ENCODE peak calls at places on chromosomes 7 and 10, in eight cellular contexts. X, M, O, T, R, D, L and Q are unnamed samples.

GRCh38 chr7:120792091-120792860 is 65.7 kb downstream of the TSPAN12 start:
- DNase-seq in X (peak), M (peak), O (peak), T (peak), R (peak), D (peak), L (peak), Q (peak)

GRCh38 chr10:16787361-16787791 is 29.8 kb downstream of the RSU1 start:
- DNase-seq in X (peak), M (no peak), O (no peak), T (no peak), R (no peak), D (no peak), L (no peak), Q (no peak)

GRCh38 chr10:124992462-124993344 is 50.8 kb downstream of the ZRANB1 start:
- DNase-seq in X (peak), M (peak), O (peak), T (no peak), R (peak), D (peak), L (peak), Q (peak)

GRCh38 chr7:4665661-4666060 is 16.4 kb upstream of the FOXK1 start:
- DNase-seq in X (no peak), M (no peak), O (no peak), T (no peak), R (no peak), D (no peak), L (peak), Q (peak)

GRCh38 chr10:77463967-77464745 is 173.5 kb downstream of the KCNMA1 start:
- DNase-seq in X (no peak), M (no peak), O (no peak), T (no peak), R (no peak), D (no peak), L (no peak), Q (no peak)

GRCh38 chr7:2010101-2010500 is 222.6 kb downstream of the MAD1L1 start:
- DNase-seq in X (no peak), M (peak), O (no peak), T (no peak), R (peak), D (no peak), L (no peak), Q (no peak)

GRCh38 chr7:31935115-31935514 is 135.1 kb downstream of the PDE1C start:
- DNase-seq in X (no peak), M (no peak), O (no peak), T (no peak), R (no peak), D (no peak), L (no peak), Q (peak)

GRCh38 chr7:38878694-38879457 is 30.1 kb downstream of the VPS41 start:
- DNase-seq in X (no peak), M (no peak), O (no peak), T (no peak), R (no peak), D (no peak), L (no peak), Q (no peak)

GRCh38 chr7:27955596-27955995 is 215.6 kb downstream of the TAX1BP1 start:
- DNase-seq in X (no peak), M (no peak), O (no peak), T (no peak), R (no peak), D (no peak), L (no peak), Q (no peak)

GRCh38 chr10:124075116-124075955 is 18.1 kb downstream of the CHST15 start:
- DNase-seq in X (no peak), M (no peak), O (no peak), T (no peak), R (no peak), D (no peak), L (no peak), Q (no peak)

GRCh38 chr10:14545827-14546226 is 215.1 kb upstream of the FRMD4A start:
- DNase-seq in X (no peak), M (no peak), O (no peak), T (no peak), R (no peak), D (no peak), L (peak), Q (no peak)

GRCh38 chr10:69515699-69516547 is 57.3 kb downstream of the NEUROG3 start:
- DNase-seq in X (peak), M (peak), O (peak), T (peak), R (peak), D (peak), L (peak), Q (peak)

GRCh38 chr10:27794157-27794556 is 48.5 kb upstream of the MKX start:
- DNase-seq in X (no peak), M (no peak), O (no peak), T (no peak), R (no peak), D (no peak), L (no peak), Q (peak)

GRCh38 chr7:2632717-2633537 is 1.1 kb downstream of the TTYH3 start:
- DNase-seq in X (peak), M (peak), O (peak), T (no peak), R (peak), D (peak), L (no peak), Q (peak)

GRCh38 chr7:77940647-77941046 is 142.1 kb downstream of the PHTF2 start:
- DNase-seq in X (peak), M (no peak), O (peak), T (no peak), R (no peak), D (no peak), L (peak), Q (peak)

GRCh38 chr10:62036186-62037081 is 134.9 kb downstream of the ARID5B start:
- DNase-seq in X (no peak), M (no peak), O (no peak), T (no peak), R (no peak), D (no peak), L (no peak), Q (no peak)

GRCh38 chr7:118280319-118281012 is 56.0 kb downstream of the ANKRD7 start:
- DNase-seq in X (no peak), M (no peak), O (no peak), T (no peak), R (no peak), D (no peak), L (no peak), Q (no peak)

GRCh38 chr10:73641272-73642060 is at the start of gene MYOZ1:
- DNase-seq in X (no peak), M (no peak), O (no peak), T (no peak), R (no peak), D (no peak), L (no peak), Q (no peak)

GRCh38 chr7:27185013-27185707 is at the start of gene HOXA11:
- DNase-seq in X (no peak), M (no peak), O (peak), T (no peak), R (peak), D (peak), L (no peak), Q (no peak)

GRCh38 chr7:98202367-98203195 is 8.7 kb upstream of the BHLHA15 start:
- DNase-seq in X (peak), M (no peak), O (no peak), T (peak), R (no peak), D (no peak), L (no peak), Q (no peak)

GRCh38 chr10:58919927-58920654 is 256.4 kb upstream of the PHYHIPL start:
- DNase-seq in X (peak), M (no peak), O (no peak), T (no peak), R (no peak), D (no peak), L (peak), Q (peak)

GRCh38 chr10:95278061-95278988 is 12.5 kb downstream of the PDLIM1 start:
- DNase-seq in X (no peak), M (no peak), O (no peak), T (no peak), R (no peak), D (peak), L (no peak), Q (peak)

GRCh38 chr7:1664711-1665591 is 5.1 kb upstream of the ELFN1 start:
- DNase-seq in X (peak), M (peak), O (peak), T (no peak), R (peak), D (no peak), L (no peak), Q (peak)

GRCh38 chr10:119104653-119105024 is 726 bp downstream of the DENND10 start:
- DNase-seq in X (peak), M (peak), O (peak), T (peak), R (peak), D (no peak), L (no peak), Q (peak)

DNA sequence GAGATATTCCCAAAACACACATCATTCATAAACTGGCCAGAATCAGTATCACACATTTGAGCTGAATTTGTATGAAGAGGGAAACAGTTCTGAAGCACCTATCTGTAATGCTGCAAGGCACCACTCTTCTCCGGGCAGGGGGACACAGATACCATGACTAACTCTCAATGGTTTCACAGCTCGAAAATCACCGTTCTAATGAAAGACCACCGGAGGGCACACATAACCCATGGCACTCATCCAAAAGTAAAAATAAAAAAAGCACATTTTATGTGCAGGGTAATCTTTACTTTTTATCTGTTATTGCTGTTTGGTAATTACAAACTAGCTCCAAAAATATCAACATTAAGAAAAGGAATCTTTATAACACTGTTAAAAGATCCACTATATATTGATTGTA is 137.5 kb downstream of the PARD3 start:
- DNase-seq in X (no peak), M (no peak), O (no peak), T (no peak), R (no peak), D (no peak), L (no peak), Q (no peak)
- TF ChIP-seq CTCF in X (no peak), M (no peak), O (peak), T (no peak), R (no peak), D (no peak), L (no peak), Q (no peak)

DNA sequence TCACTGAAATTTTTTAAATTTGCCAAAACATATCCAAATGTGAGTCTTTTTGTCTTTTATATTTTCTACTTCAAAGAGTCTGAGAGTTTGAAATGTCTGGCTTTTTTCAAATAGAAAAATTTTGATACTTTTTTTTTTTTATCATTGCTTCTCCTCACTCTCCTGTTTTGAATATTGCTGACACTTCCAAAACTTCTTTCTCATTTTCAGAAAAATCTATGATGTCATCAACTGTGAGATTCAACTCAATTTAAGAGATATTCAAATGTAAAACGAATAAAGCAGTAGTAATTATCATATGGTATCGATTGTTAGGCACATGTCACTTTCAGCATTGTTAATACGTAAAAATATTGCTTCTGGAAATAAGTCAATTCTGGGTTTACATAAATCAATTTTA is 505.8 kb upstream of the STEAP1 start:
- DNase-seq in X (no peak), M (no peak), O (no peak), T (no peak), R (no peak), D (no peak), L (no peak), Q (no peak)
- TF ChIP-seq CTCF in X (no peak), M (no peak), O (no peak), T (no peak), R (no peak), D (no peak), L (no peak), Q (no peak)

DNA sequence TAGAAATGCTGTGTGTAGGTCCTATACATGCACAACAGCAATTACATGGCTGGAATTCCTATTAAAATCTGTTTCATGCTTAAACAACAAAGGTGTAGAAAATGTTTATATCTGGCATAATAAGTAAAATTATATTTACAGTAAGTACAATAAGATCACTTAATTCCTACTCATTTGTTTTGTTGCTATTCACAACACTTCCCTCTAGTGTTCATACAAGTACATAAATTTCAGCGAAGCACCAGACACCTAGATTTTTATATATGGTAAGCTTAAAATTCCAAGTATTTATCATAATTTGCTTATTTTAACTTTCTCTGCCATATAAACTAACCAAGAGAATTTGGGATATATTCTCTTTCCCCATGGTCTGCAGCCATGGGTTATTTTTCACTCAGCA is 51.8 kb upstream of the ANK3 start:
- DNase-seq in X (peak), M (no peak), O (no peak), T (no peak), R (no peak), D (no peak), L (no peak), Q (no peak)
- TF ChIP-seq CTCF in X (no peak), M (peak), O (peak), T (peak), R (no peak), D (no peak), L (peak), Q (peak)

GRCh38 chr7:151431281-151431767 is 8.6 kb downstream of the CRYGN start:
- DNase-seq in X (no peak), M (no peak), O (no peak), T (no peak), R (no peak), D (no peak), L (no peak), Q (no peak)

GRCh38 chr7:151433721-151434400 is 6.1 kb downstream of the CRYGN start:
- DNase-seq in X (no peak), M (no peak), O (no peak), T (no peak), R (no peak), D (no peak), L (no peak), Q (no peak)

GRCh38 chr7:151434549-151434948 is 5.4 kb downstream of the CRYGN start:
- DNase-seq in X (no peak), M (no peak), O (no peak), T (no peak), R (no peak), D (no peak), L (no peak), Q (no peak)

GRCh38 chr7:151431768-151432311 is 8.1 kb downstream of the CRYGN start:
- DNase-seq in X (no peak), M (no peak), O (no peak), T (no peak), R (no peak), D (no peak), L (no peak), Q (no peak)

GRCh38 chr7:151432658-151433521 is 7.1 kb downstream of the CRYGN start:
- DNase-seq in X (peak), M (no peak), O (no peak), T (peak), R (peak), D (no peak), L (no peak), Q (no peak)
- TF ChIP-seq CTCF in X (peak), M (no peak), O (no peak), T (peak), R (no peak), D (no peak), L (peak), Q (no peak)

DNA sequence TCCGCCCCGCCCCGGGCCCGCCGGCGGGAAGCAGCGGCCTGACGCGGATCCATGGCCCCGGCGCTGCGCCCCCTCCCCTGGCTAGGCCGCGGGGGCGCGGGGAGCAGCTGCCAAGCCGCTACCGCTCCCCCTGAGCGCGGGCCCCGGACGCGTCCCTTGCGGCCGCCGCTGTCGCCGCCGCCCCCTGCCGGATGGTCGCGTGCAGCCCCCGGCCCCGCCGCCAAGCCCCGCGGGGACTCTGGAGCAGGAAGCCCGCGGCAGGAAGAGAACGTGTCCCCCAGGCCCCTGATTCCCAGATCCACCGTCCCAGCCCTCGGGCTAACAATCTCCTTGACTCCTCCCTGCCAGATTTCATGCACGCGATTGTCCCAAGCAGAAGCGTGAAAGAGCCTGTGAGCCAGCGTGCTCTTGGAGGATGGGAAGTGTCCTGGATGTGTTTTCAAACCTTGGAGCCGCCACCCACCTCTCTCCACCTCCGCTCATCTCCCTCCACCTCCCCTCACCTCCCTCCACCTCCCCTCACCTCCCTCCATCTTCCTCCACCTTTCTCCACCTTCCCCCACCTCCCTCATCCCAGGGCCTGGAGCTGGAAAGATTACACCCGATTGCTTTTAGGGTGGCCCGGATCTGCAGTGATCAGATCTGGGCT is 419 bp upstream of the PRTFDC1 start:
- DNase-seq in X (peak), M (peak), O (peak), T (peak), R (peak), D (peak), L (no peak), Q (no peak)
- TF ChIP-seq CTCF in X (peak), M (no peak), O (peak), T (peak), R (peak), D (no peak), L (no peak), Q (no peak)

GRCh38 chr10:87659571-87660483 is at the start of gene PAPSS2:
- DNase-seq in X (peak), M (peak), O (peak), T (peak), R (peak), D (peak), L (no peak), Q (peak)
- TF ChIP-seq CTCF in X (no peak), M (no peak), O (peak), T (peak), R (no peak), D (no peak), L (peak), Q (no peak)

GRCh38 chr10:71548494-71548846 is 151.8 kb downstream of the CDH23 start:
- DNase-seq in X (peak), M (no peak), O (peak), T (no peak), R (no peak), D (no peak), L (no peak), Q (peak)
- TF ChIP-seq CTCF in X (peak), M (peak), O (peak), T (peak), R (no peak), D (no peak), L (peak), Q (peak)

GRCh38 chr7:129502708-129503685 is 666 bp downstream of the SMKR1 start:
- DNase-seq in X (no peak), M (no peak), O (peak), T (peak), R (no peak), D (no peak), L (no peak), Q (no peak)
- TF ChIP-seq CTCF in X (no peak), M (peak), O (peak), T (no peak), R (no peak), D (no peak), L (no peak), Q (no peak)

GRCh38 chr7:17062433-17063383 is 180.9 kb upstream of the AGR3 start:
- DNase-seq in X (no peak), M (no peak), O (no peak), T (no peak), R (no peak), D (no peak), L (no peak), Q (peak)
- TF ChIP-seq CTCF in X (no peak), M (no peak), O (peak), T (no peak), R (no peak), D (no peak), L (peak), Q (peak)

GRCh38 chr10:93115661-93116383 is 42.1 kb downstream of the CYP26A1 start:
- DNase-seq in X (peak), M (peak), O (peak), T (peak), R (no peak), D (peak), L (no peak), Q (peak)
- TF ChIP-seq CTCF in X (peak), M (peak), O (peak), T (peak), R (peak), D (no peak), L (peak), Q (peak)